ENCODE peak calls at places on chromosomes 4 and X, in six cellular contexts. One of them, this sample, is unnamed.

GRCh38 chrX:134713618-134714107 is 55.4 kb upstream of the PLAC1 start:
- DNase-seq in stimulated activated CD4-positive, alpha-beta T cell treated with anti-CD3 and anti-CD28 coated beads, Interleukin-4, amount 100 ng/mL, for 48 hours: no peak
- DNase-seq in left ventricle myocardium inferior: no peak
- DNase-seq in activated CD4-positive, alpha-beta T cell treated with anti-CD3 and anti-CD28 coated beads, Interleukin-2, amount 50 U/mL, for 1 hour: no peak
- DNase-seq in EL: no peak
- DNase-seq in pancreas: no peak
- DNase-seq in this sample: no peak

GRCh38 chr4:167100120-167100519 is 134.2 kb downstream of the SPOCK3 start:
- DNase-seq in activated CD4-positive, alpha-beta T cell treated with anti-CD3 and anti-CD28 coated beads, Interleukin-2, amount 50 U/mL, for 1 hour: no peak
- DNase-seq in EL: no peak
- DNase-seq in left ventricle myocardium inferior: no peak
- DNase-seq in stimulated activated CD4-positive, alpha-beta T cell treated with anti-CD3 and anti-CD28 coated beads, Interleukin-4, amount 100 ng/mL, for 48 hours: no peak
- DNase-seq in pancreas: no peak
- DNase-seq in this sample: no peak

GRCh38 chr4:74365761-74366160 is 816 bp downstream of the EREG start:
- DNase-seq in left ventricle myocardium inferior: no peak
- DNase-seq in activated CD4-positive, alpha-beta T cell treated with anti-CD3 and anti-CD28 coated beads, Interleukin-2, amount 50 U/mL, for 1 hour: no peak
- DNase-seq in stimulated activated CD4-positive, alpha-beta T cell treated with anti-CD3 and anti-CD28 coated beads, Interleukin-4, amount 100 ng/mL, for 48 hours: no peak
- DNase-seq in pancreas: peak
- DNase-seq in EL: peak
- DNase-seq in this sample: peak

GRCh38 chrX:12580548-12580947 is 210.7 kb upstream of the PRPS2 start:
- DNase-seq in EL: peak
- DNase-seq in left ventricle myocardium inferior: no peak
- DNase-seq in stimulated activated CD4-positive, alpha-beta T cell treated with anti-CD3 and anti-CD28 coated beads, Interleukin-4, amount 100 ng/mL, for 48 hours: no peak
- DNase-seq in pancreas: no peak
- DNase-seq in activated CD4-positive, alpha-beta T cell treated with anti-CD3 and anti-CD28 coated beads, Interleukin-2, amount 50 U/mL, for 1 hour: no peak
- DNase-seq in this sample: peak

GRCh38 chr4:40603281-40603680 is 26.4 kb downstream of the RBM47 start:
- DNase-seq in left ventricle myocardium inferior: no peak
- DNase-seq in stimulated activated CD4-positive, alpha-beta T cell treated with anti-CD3 and anti-CD28 coated beads, Interleukin-4, amount 100 ng/mL, for 48 hours: no peak
- DNase-seq in activated CD4-positive, alpha-beta T cell treated with anti-CD3 and anti-CD28 coated beads, Interleukin-2, amount 50 U/mL, for 1 hour: no peak
- DNase-seq in pancreas: no peak
- DNase-seq in EL: no peak
- DNase-seq in this sample: no peak

GRCh38 chr4:153518001-153518400 is 51.8 kb downstream of the TMEM131L start:
- DNase-seq in pancreas: peak
- DNase-seq in stimulated activated CD4-positive, alpha-beta T cell treated with anti-CD3 and anti-CD28 coated beads, Interleukin-4, amount 100 ng/mL, for 48 hours: no peak
- DNase-seq in activated CD4-positive, alpha-beta T cell treated with anti-CD3 and anti-CD28 coated beads, Interleukin-2, amount 50 U/mL, for 1 hour: no peak
- DNase-seq in left ventricle myocardium inferior: no peak
- DNase-seq in EL: no peak
- DNase-seq in this sample: no peak

GRCh38 chrX:136647969-136648368 is at the start of gene CD40LG:
- DNase-seq in activated CD4-positive, alpha-beta T cell treated with anti-CD3 and anti-CD28 coated beads, Interleukin-2, amount 50 U/mL, for 1 hour: no peak
- DNase-seq in stimulated activated CD4-positive, alpha-beta T cell treated with anti-CD3 and anti-CD28 coated beads, Interleukin-4, amount 100 ng/mL, for 48 hours: no peak
- DNase-seq in pancreas: no peak
- DNase-seq in left ventricle myocardium inferior: no peak
- DNase-seq in EL: no peak
- DNase-seq in this sample: no peak

GRCh38 chr4:108144451-108144850 is 24.3 kb downstream of the LEF1 start:
- DNase-seq in left ventricle myocardium inferior: no peak
- DNase-seq in EL: no peak
- DNase-seq in activated CD4-positive, alpha-beta T cell treated with anti-CD3 and anti-CD28 coated beads, Interleukin-2, amount 50 U/mL, for 1 hour: no peak
- DNase-seq in stimulated activated CD4-positive, alpha-beta T cell treated with anti-CD3 and anti-CD28 coated beads, Interleukin-4, amount 100 ng/mL, for 48 hours: no peak
- DNase-seq in pancreas: no peak
- DNase-seq in this sample: peak

GRCh38 chr4:161894493-161895167 is 269.2 kb downstream of the FSTL5 start:
- DNase-seq in stimulated activated CD4-positive, alpha-beta T cell treated with anti-CD3 and anti-CD28 coated beads, Interleukin-4, amount 100 ng/mL, for 48 hours: no peak
- DNase-seq in EL: no peak
- DNase-seq in pancreas: no peak
- DNase-seq in activated CD4-positive, alpha-beta T cell treated with anti-CD3 and anti-CD28 coated beads, Interleukin-2, amount 50 U/mL, for 1 hour: no peak
- DNase-seq in left ventricle myocardium inferior: no peak
- DNase-seq in this sample: peak

GRCh38 chrX:2552621-2553297 is 52.0 kb upstream of the DHRSX start:
- DNase-seq in left ventricle myocardium inferior: no peak
- DNase-seq in pancreas: no peak
- DNase-seq in activated CD4-positive, alpha-beta T cell treated with anti-CD3 and anti-CD28 coated beads, Interleukin-2, amount 50 U/mL, for 1 hour: no peak
- DNase-seq in stimulated activated CD4-positive, alpha-beta T cell treated with anti-CD3 and anti-CD28 coated beads, Interleukin-4, amount 100 ng/mL, for 48 hours: no peak
- DNase-seq in EL: peak
- DNase-seq in this sample: peak

GRCh38 chrX:52574416-52575275 is 57.8 kb upstream of the XAGE1B start:
- DNase-seq in pancreas: no peak
- DNase-seq in stimulated activated CD4-positive, alpha-beta T cell treated with anti-CD3 and anti-CD28 coated beads, Interleukin-4, amount 100 ng/mL, for 48 hours: no peak
- DNase-seq in left ventricle myocardium inferior: no peak
- DNase-seq in activated CD4-positive, alpha-beta T cell treated with anti-CD3 and anti-CD28 coated beads, Interleukin-2, amount 50 U/mL, for 1 hour: no peak
- DNase-seq in EL: peak
- DNase-seq in this sample: peak

GRCh38 chr4:184807797-184808718 is 17.7 kb downstream of the ACSL1 start:
- DNase-seq in EL: peak
- DNase-seq in pancreas: no peak
- DNase-seq in activated CD4-positive, alpha-beta T cell treated with anti-CD3 and anti-CD28 coated beads, Interleukin-2, amount 50 U/mL, for 1 hour: no peak
- DNase-seq in left ventricle myocardium inferior: no peak
- DNase-seq in stimulated activated CD4-positive, alpha-beta T cell treated with anti-CD3 and anti-CD28 coated beads, Interleukin-4, amount 100 ng/mL, for 48 hours: no peak
- DNase-seq in this sample: peak

GRCh38 chr4:3462790-3463415 is at the start of gene DOK7:
- DNase-seq in stimulated activated CD4-positive, alpha-beta T cell treated with anti-CD3 and anti-CD28 coated beads, Interleukin-4, amount 100 ng/mL, for 48 hours: no peak
- DNase-seq in EL: no peak
- DNase-seq in pancreas: peak
- DNase-seq in activated CD4-positive, alpha-beta T cell treated with anti-CD3 and anti-CD28 coated beads, Interleukin-2, amount 50 U/mL, for 1 hour: no peak
- DNase-seq in left ventricle myocardium inferior: peak
- DNase-seq in this sample: no peak

GRCh38 chr4:183848762-183849161 is 56.3 kb upstream of the STOX2 start:
- DNase-seq in activated CD4-positive, alpha-beta T cell treated with anti-CD3 and anti-CD28 coated beads, Interleukin-2, amount 50 U/mL, for 1 hour: no peak
- DNase-seq in stimulated activated CD4-positive, alpha-beta T cell treated with anti-CD3 and anti-CD28 coated beads, Interleukin-4, amount 100 ng/mL, for 48 hours: no peak
- DNase-seq in pancreas: no peak
- DNase-seq in left ventricle myocardium inferior: no peak
- DNase-seq in EL: no peak
- DNase-seq in this sample: no peak

GRCh38 chrX:110219920-110220319 is 98.0 kb downstream of the AMMECR1 start:
- DNase-seq in EL: peak
- DNase-seq in activated CD4-positive, alpha-beta T cell treated with anti-CD3 and anti-CD28 coated beads, Interleukin-2, amount 50 U/mL, for 1 hour: no peak
- DNase-seq in left ventricle myocardium inferior: no peak
- DNase-seq in stimulated activated CD4-positive, alpha-beta T cell treated with anti-CD3 and anti-CD28 coated beads, Interleukin-4, amount 100 ng/mL, for 48 hours: no peak
- DNase-seq in pancreas: no peak
- DNase-seq in this sample: peak

GRCh38 chrX:152895724-152896420 is 2.0 kb upstream of the ZNF185 start:
- DNase-seq in left ventricle myocardium inferior: no peak
- DNase-seq in EL: peak
- DNase-seq in stimulated activated CD4-positive, alpha-beta T cell treated with anti-CD3 and anti-CD28 coated beads, Interleukin-4, amount 100 ng/mL, for 48 hours: no peak
- DNase-seq in pancreas: no peak
- DNase-seq in activated CD4-positive, alpha-beta T cell treated with anti-CD3 and anti-CD28 coated beads, Interleukin-2, amount 50 U/mL, for 1 hour: no peak
- DNase-seq in this sample: peak

GRCh38 chrX:37454537-37455285 is 105.5 kb downstream of the PRRG1 start:
- DNase-seq in left ventricle myocardium inferior: no peak
- DNase-seq in pancreas: no peak
- DNase-seq in EL: peak
- DNase-seq in stimulated activated CD4-positive, alpha-beta T cell treated with anti-CD3 and anti-CD28 coated beads, Interleukin-4, amount 100 ng/mL, for 48 hours: no peak
- DNase-seq in activated CD4-positive, alpha-beta T cell treated with anti-CD3 and anti-CD28 coated beads, Interleukin-2, amount 50 U/mL, for 1 hour: no peak
- DNase-seq in this sample: peak

GRCh38 chr4:74123065-74123728 is 24.2 kb upstream of the CXCL2 start:
- DNase-seq in stimulated activated CD4-positive, alpha-beta T cell treated with anti-CD3 and anti-CD28 coated beads, Interleukin-4, amount 100 ng/mL, for 48 hours: no peak
- DNase-seq in EL: peak
- DNase-seq in pancreas: peak
- DNase-seq in activated CD4-positive, alpha-beta T cell treated with anti-CD3 and anti-CD28 coated beads, Interleukin-2, amount 50 U/mL, for 1 hour: no peak
- DNase-seq in left ventricle myocardium inferior: peak
- DNase-seq in this sample: peak

GRCh38 chr4:41745292-41746024 is 3.1 kb downstream of the PHOX2B start:
- DNase-seq in activated CD4-positive, alpha-beta T cell treated with anti-CD3 and anti-CD28 coated beads, Interleukin-2, amount 50 U/mL, for 1 hour: no peak
- DNase-seq in pancreas: no peak
- DNase-seq in EL: no peak
- DNase-seq in stimulated activated CD4-positive, alpha-beta T cell treated with anti-CD3 and anti-CD28 coated beads, Interleukin-4, amount 100 ng/mL, for 48 hours: no peak
- DNase-seq in left ventricle myocardium inferior: no peak
- DNase-seq in this sample: no peak

GRCh38 chr4:10417720-10418119 is 39.5 kb downstream of the ZNF518B start:
- DNase-seq in activated CD4-positive, alpha-beta T cell treated with anti-CD3 and anti-CD28 coated beads, Interleukin-2, amount 50 U/mL, for 1 hour: no peak
- DNase-seq in pancreas: no peak
- DNase-seq in stimulated activated CD4-positive, alpha-beta T cell treated with anti-CD3 and anti-CD28 coated beads, Interleukin-4, amount 100 ng/mL, for 48 hours: no peak
- DNase-seq in left ventricle myocardium inferior: no peak
- DNase-seq in EL: no peak
- DNase-seq in this sample: no peak

GRCh38 chrX:49278081-49278480 is 8.5 kb downstream of the PPP1R3F start:
- DNase-seq in pancreas: no peak
- DNase-seq in stimulated activated CD4-positive, alpha-beta T cell treated with anti-CD3 and anti-CD28 coated beads, Interleukin-4, amount 100 ng/mL, for 48 hours: no peak
- DNase-seq in left ventricle myocardium inferior: no peak
- DNase-seq in activated CD4-positive, alpha-beta T cell treated with anti-CD3 and anti-CD28 coated beads, Interleukin-2, amount 50 U/mL, for 1 hour: no peak
- DNase-seq in EL: no peak
- DNase-seq in this sample: no peak

GRCh38 chrX:117038918-117039440 is 576.2 kb upstream of the CT83 start:
- DNase-seq in EL: no peak
- DNase-seq in pancreas: no peak
- DNase-seq in stimulated activated CD4-positive, alpha-beta T cell treated with anti-CD3 and anti-CD28 coated beads, Interleukin-4, amount 100 ng/mL, for 48 hours: no peak
- DNase-seq in activated CD4-positive, alpha-beta T cell treated with anti-CD3 and anti-CD28 coated beads, Interleukin-2, amount 50 U/mL, for 1 hour: no peak
- DNase-seq in left ventricle myocardium inferior: no peak
- DNase-seq in this sample: no peak

GRCh38 chr4:182177166-182177565 is 66.0 kb upstream of the TENM3 start:
- DNase-seq in stimulated activated CD4-positive, alpha-beta T cell treated with anti-CD3 and anti-CD28 coated beads, Interleukin-4, amount 100 ng/mL, for 48 hours: no peak
- DNase-seq in EL: no peak
- DNase-seq in pancreas: no peak
- DNase-seq in activated CD4-positive, alpha-beta T cell treated with anti-CD3 and anti-CD28 coated beads, Interleukin-2, amount 50 U/mL, for 1 hour: no peak
- DNase-seq in left ventricle myocardium inferior: no peak
- DNase-seq in this sample: peak

GRCh38 chr4:74460833-74461232 is 15.9 kb downstream of the AREG start:
- DNase-seq in activated CD4-positive, alpha-beta T cell treated with anti-CD3 and anti-CD28 coated beads, Interleukin-2, amount 50 U/mL, for 1 hour: no peak
- DNase-seq in stimulated activated CD4-positive, alpha-beta T cell treated with anti-CD3 and anti-CD28 coated beads, Interleukin-4, amount 100 ng/mL, for 48 hours: no peak
- DNase-seq in left ventricle myocardium inferior: no peak
- DNase-seq in pancreas: no peak
- DNase-seq in EL: no peak
- DNase-seq in this sample: no peak

GRCh38 chr4:82469776-82470345 is 39.5 kb downstream of the ENOPH1 start:
- DNase-seq in activated CD4-positive, alpha-beta T cell treated with anti-CD3 and anti-CD28 coated beads, Interleukin-2, amount 50 U/mL, for 1 hour: no peak
- DNase-seq in pancreas: no peak
- DNase-seq in left ventricle myocardium inferior: no peak
- DNase-seq in stimulated activated CD4-positive, alpha-beta T cell treated with anti-CD3 and anti-CD28 coated beads, Interleukin-4, amount 100 ng/mL, for 48 hours: no peak
- DNase-seq in EL: peak
- DNase-seq in this sample: peak

GRCh38 chr4:151667025-151667424 is 93.8 kb downstream of the GATB start:
- DNase-seq in EL: no peak
- DNase-seq in activated CD4-positive, alpha-beta T cell treated with anti-CD3 and anti-CD28 coated beads, Interleukin-2, amount 50 U/mL, for 1 hour: no peak
- DNase-seq in left ventricle myocardium inferior: no peak
- DNase-seq in pancreas: no peak
- DNase-seq in stimulated activated CD4-positive, alpha-beta T cell treated with anti-CD3 and anti-CD28 coated beads, Interleukin-4, amount 100 ng/mL, for 48 hours: no peak
- DNase-seq in this sample: no peak

GRCh38 chr4:163193717-163194116 is 27.0 kb upstream of the NAF1 start:
- DNase-seq in EL: no peak
- DNase-seq in activated CD4-positive, alpha-beta T cell treated with anti-CD3 and anti-CD28 coated beads, Interleukin-2, amount 50 U/mL, for 1 hour: no peak
- DNase-seq in pancreas: no peak
- DNase-seq in left ventricle myocardium inferior: no peak
- DNase-seq in stimulated activated CD4-positive, alpha-beta T cell treated with anti-CD3 and anti-CD28 coated beads, Interleukin-4, amount 100 ng/mL, for 48 hours: no peak
- DNase-seq in this sample: no peak

GRCh38 chr4:188414441-188414840 is 275.2 kb downstream of the TRIML1 start:
- DNase-seq in EL: no peak
- DNase-seq in stimulated activated CD4-positive, alpha-beta T cell treated with anti-CD3 and anti-CD28 coated beads, Interleukin-4, amount 100 ng/mL, for 48 hours: no peak
- DNase-seq in activated CD4-positive, alpha-beta T cell treated with anti-CD3 and anti-CD28 coated beads, Interleukin-2, amount 50 U/mL, for 1 hour: no peak
- DNase-seq in left ventricle myocardium inferior: no peak
- DNase-seq in pancreas: no peak
- DNase-seq in this sample: peak

GRCh38 chr4:14317351-14317750 is 684.9 kb upstream of the CPEB2 start:
- DNase-seq in activated CD4-positive, alpha-beta T cell treated with anti-CD3 and anti-CD28 coated beads, Interleukin-2, amount 50 U/mL, for 1 hour: no peak
- DNase-seq in pancreas: no peak
- DNase-seq in left ventricle myocardium inferior: no peak
- DNase-seq in EL: no peak
- DNase-seq in stimulated activated CD4-positive, alpha-beta T cell treated with anti-CD3 and anti-CD28 coated beads, Interleukin-4, amount 100 ng/mL, for 48 hours: no peak
- DNase-seq in this sample: no peak

GRCh38 chr4:54493862-54494261 is 163.9 kb upstream of the KIT start:
- DNase-seq in stimulated activated CD4-positive, alpha-beta T cell treated with anti-CD3 and anti-CD28 coated beads, Interleukin-4, amount 100 ng/mL, for 48 hours: no peak
- DNase-seq in left ventricle myocardium inferior: no peak
- DNase-seq in EL: peak
- DNase-seq in activated CD4-positive, alpha-beta T cell treated with anti-CD3 and anti-CD28 coated beads, Interleukin-2, amount 50 U/mL, for 1 hour: no peak
- DNase-seq in pancreas: no peak
- DNase-seq in this sample: peak

GRCh38 chr4:186348433-186348832 is 82.4 kb downstream of the F11 start:
- DNase-seq in pancreas: peak
- DNase-seq in EL: no peak
- DNase-seq in left ventricle myocardium inferior: no peak
- DNase-seq in activated CD4-positive, alpha-beta T cell treated with anti-CD3 and anti-CD28 coated beads, Interleukin-2, amount 50 U/mL, for 1 hour: no peak
- DNase-seq in stimulated activated CD4-positive, alpha-beta T cell treated with anti-CD3 and anti-CD28 coated beads, Interleukin-4, amount 100 ng/mL, for 48 hours: no peak
- DNase-seq in this sample: no peak

GRCh38 chr4:120009731-120010130 is 56.9 kb downstream of the MAD2L1 start:
- DNase-seq in left ventricle myocardium inferior: no peak
- DNase-seq in pancreas: no peak
- DNase-seq in stimulated activated CD4-positive, alpha-beta T cell treated with anti-CD3 and anti-CD28 coated beads, Interleukin-4, amount 100 ng/mL, for 48 hours: no peak
- DNase-seq in EL: peak
- DNase-seq in activated CD4-positive, alpha-beta T cell treated with anti-CD3 and anti-CD28 coated beads, Interleukin-2, amount 50 U/mL, for 1 hour: no peak
- DNase-seq in this sample: no peak

This sample was measured in RPMI7951.